ENCODE peak calls at places on chromosomes 7 and 10, in nine cellular contexts. A, E, S, R, H, F, Z, X and G are unnamed samples.

GRCh38 chr7:139329119-139329518 is 12.0 kb upstream of the FMC1 start:
- DNase-seq in X (no peak), Z (no peak), H (no peak), A (no peak), R (no peak), S (no peak), F (no peak), E (no peak), G (no peak)

GRCh38 chr10:43078175-43078985 is 1.5 kb downstream of the RET start:
- DNase-seq in Z (no peak), S (no peak), R (no peak), A (no peak), H (no peak), F (no peak), X (no peak), E (no peak), G (no peak)

GRCh38 chr7:42745357-42746022 is 166.4 kb downstream of the C7orf25 start:
- DNase-seq in S (no peak), E (no peak), X (no peak), R (peak; percentile 5), Z (no peak), F (peak; percentile 49), H (peak; percentile 33), A (peak; percentile 73), G (no peak)

GRCh38 chr10:58820862-58821559 is 308.3 kb downstream of the BICC1 start:
- DNase-seq in R (no peak), Z (no peak), E (no peak), F (no peak), A (no peak), H (no peak), S (no peak), X (no peak), G (no peak)

GRCh38 chr7:47404005-47404404 is 177.9 kb downstream of the TNS3 start:
- DNase-seq in A (no peak), F (no peak), S (no peak), X (no peak), E (no peak), Z (no peak), R (no peak), H (no peak), G (no peak)

GRCh38 chr7:41006591-41006990 is 696.3 kb downstream of the INHBA start:
- DNase-seq in Z (no peak), E (no peak), X (no peak), R (no peak), F (no peak), A (no peak), S (no peak), H (no peak), G (no peak)

GRCh38 chr7:90455163-90456030 is 14.0 kb upstream of the PTTG1IP2 start:
- DNase-seq in F (no peak), H (no peak), Z (no peak), S (peak; percentile 98), R (peak; percentile 69), A (peak; percentile 83), X (peak; percentile 87), E (no peak), G (no peak)

GRCh38 chr10:14758994-14759664 is 15.6 kb downstream of the FAM107B start:
- DNase-seq in H (no peak), S (no peak), Z (no peak), E (no peak), X (peak; percentile 2), R (no peak), A (peak; percentile 74), F (no peak), G (no peak)

GRCh38 chr7:45593121-45593541 is 19.0 kb downstream of the ADCY1 start:
- DNase-seq in R (no peak), H (no peak), Z (no peak), X (no peak), E (no peak), A (no peak), S (no peak), F (peak; percentile 27), G (peak; percentile 75)

GRCh38 chr10:91887075-91887899 is 22.0 kb downstream of the FGFBP3 start:
- DNase-seq in R (no peak), H (peak; percentile 39), A (no peak), X (no peak), S (no peak), F (no peak), Z (no peak), E (peak; percentile 26), G (peak; percentile 83)

GRCh38 chr7:69364814-69365587 is 233.3 kb upstream of the AUTS2 start:
- DNase-seq in F (no peak), R (no peak), Z (no peak), A (peak; percentile 45), H (no peak), E (no peak), X (no peak), S (no peak), G (no peak)